ENCODE peak calls at places on chromosomes 2 and 18, in nine cellular contexts. K is tibial artery, F is upper lobe of right lung, X is ovary, Z is SJCRH30, W is heart right ventricle, O is astrocyte, V is left ventricle myocardium inferior, S is psoas muscle. C is an unnamed sample.

GRCh38 chr2:11582526-11583202 is 48.8 kb downstream of the GREB1 start:
- DNase-seq in V (peak), K (peak), W (peak), O (no peak), S (peak), Z (peak), X (peak), F (no peak), C (peak)

GRCh38 chr2:200322607-200323006 is 16.1 kb downstream of the SPATS2L start:
- DNase-seq in O (no peak), X (no peak), F (no peak), S (no peak), V (no peak), Z (no peak), K (no peak), W (no peak), C (no peak)

GRCh38 chr18:69689081-69689759 is 258.5 kb downstream of the CD226 start:
- DNase-seq in Z (no peak), K (no peak), O (peak), V (no peak), S (no peak), X (no peak), F (no peak), W (no peak), C (no peak)

GRCh38 chr2:235390108-235390815 is 103.6 kb upstream of the AGAP1 start:
- DNase-seq in K (no peak), X (no peak), O (peak), Z (peak), V (no peak), S (peak), W (no peak), F (no peak), C (no peak)

GRCh38 chr2:174328309-174329156 is 6.2 kb upstream of the SP9 start:
- DNase-seq in V (no peak), W (no peak), O (no peak), K (no peak), Z (no peak), X (no peak), F (no peak), S (no peak), C (no peak)

GRCh38 chr2:159960413-159960812 is 102.0 kb downstream of the PLA2R1 start:
- DNase-seq in X (no peak), V (no peak), S (no peak), O (peak), Z (no peak), K (no peak), F (no peak), W (no peak), C (no peak)

GRCh38 chr2:60629801-60630385 is 76.4 kb upstream of the BCL11A start:
- DNase-seq in F (no peak), X (no peak), S (no peak), W (no peak), Z (no peak), V (no peak), K (no peak), O (no peak), C (no peak)

GRCh38 chr2:15893689-15894325 is 46.5 kb upstream of the MYCN start:
- DNase-seq in O (no peak), W (no peak), S (no peak), V (no peak), K (no peak), F (no peak), Z (no peak), X (no peak), C (no peak)

GRCh38 chr2:168552450-168552856 is 96.4 kb downstream of the CERS6 start:
- DNase-seq in K (no peak), X (no peak), F (no peak), W (no peak), V (no peak), S (no peak), O (no peak), Z (no peak), C (no peak)

GRCh38 chr2:201432551-201433388 is 18.5 kb downstream of the TRAK2 start:
- DNase-seq in X (no peak), O (peak), S (no peak), F (no peak), W (no peak), V (no peak), Z (peak), K (no peak), C (peak)

GRCh38 chr2:73651586-73652230 is 9.5 kb upstream of the NAT8 start:
- DNase-seq in V (no peak), O (no peak), S (no peak), X (no peak), Z (no peak), K (no peak), F (no peak), W (no peak), C (no peak)

GRCh38 chr2:14288016-14288415 is 344.5 kb upstream of the LRATD1 start:
- DNase-seq in Z (no peak), F (no peak), W (no peak), O (no peak), S (no peak), K (no peak), X (no peak), V (no peak), C (no peak)

GRCh38 chr2:98293931-98294687 is 52.1 kb upstream of the CNGA3 start:
- DNase-seq in O (no peak), K (no peak), Z (no peak), X (no peak), V (no peak), S (no peak), W (no peak), F (no peak), C (no peak)

GRCh38 chr2:134252092-134252775 is 1.6 kb upstream of the MGAT5 start:
- DNase-seq in W (no peak), V (no peak), F (no peak), O (peak), S (no peak), X (no peak), K (no peak), Z (no peak), C (no peak)
- H3K4me3 ChIP-seq in W (no peak), V (no peak), F (no peak), O (no peak), S (no peak), X (no peak), K (no peak), Z (no peak), C (no peak)

GRCh38 chr18:12420831-12421421 is 13.2 kb downstream of the PRELID3A start:
- DNase-seq in W (no peak), S (no peak), Z (no peak), X (peak), O (no peak), F (no peak), V (no peak), K (no peak), C (peak)
- H3K4me3 ChIP-seq in W (no peak), S (peak), Z (no peak), X (peak), O (no peak), F (peak), V (peak), K (peak), C (peak)

DNA sequence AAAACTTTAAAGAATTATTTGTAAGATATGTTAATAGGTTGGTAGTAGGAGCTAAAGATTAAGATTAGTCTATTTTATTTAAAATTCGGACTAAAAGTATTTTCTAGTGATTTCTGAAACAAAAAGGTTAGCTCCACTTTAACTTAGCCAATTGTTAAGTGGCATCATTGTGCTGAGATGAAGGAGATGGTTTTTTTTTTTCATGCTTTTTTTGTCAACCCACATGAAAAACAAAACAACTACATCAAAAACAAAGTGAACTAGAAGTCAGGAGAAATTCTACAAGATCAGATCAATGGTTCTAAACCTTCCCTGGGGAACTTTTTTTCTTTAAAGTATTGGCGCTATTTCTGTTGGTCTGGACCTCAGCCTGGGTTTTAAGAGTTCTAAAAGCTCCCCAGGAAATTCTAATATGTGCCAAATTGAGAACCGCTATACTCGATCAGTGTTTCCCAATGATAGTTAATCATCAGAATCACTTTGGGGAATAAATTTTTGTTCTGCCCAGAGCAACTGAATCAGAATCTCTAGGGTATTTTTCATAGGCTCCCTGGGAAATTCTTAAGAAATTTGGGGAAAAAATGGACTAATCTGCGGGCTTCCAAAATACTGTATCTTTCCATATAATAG is 2.3 kb downstream of the ZC3H6 start:
- DNase-seq in X (no peak), V (no peak), O (no peak), F (no peak), K (no peak), Z (no peak), W (no peak), S (no peak), C (no peak)
- H3K4me3 ChIP-seq in X (no peak), V (no peak), O (no peak), F (no peak), K (no peak), Z (no peak), W (no peak), S (no peak), C (no peak)

DNA sequence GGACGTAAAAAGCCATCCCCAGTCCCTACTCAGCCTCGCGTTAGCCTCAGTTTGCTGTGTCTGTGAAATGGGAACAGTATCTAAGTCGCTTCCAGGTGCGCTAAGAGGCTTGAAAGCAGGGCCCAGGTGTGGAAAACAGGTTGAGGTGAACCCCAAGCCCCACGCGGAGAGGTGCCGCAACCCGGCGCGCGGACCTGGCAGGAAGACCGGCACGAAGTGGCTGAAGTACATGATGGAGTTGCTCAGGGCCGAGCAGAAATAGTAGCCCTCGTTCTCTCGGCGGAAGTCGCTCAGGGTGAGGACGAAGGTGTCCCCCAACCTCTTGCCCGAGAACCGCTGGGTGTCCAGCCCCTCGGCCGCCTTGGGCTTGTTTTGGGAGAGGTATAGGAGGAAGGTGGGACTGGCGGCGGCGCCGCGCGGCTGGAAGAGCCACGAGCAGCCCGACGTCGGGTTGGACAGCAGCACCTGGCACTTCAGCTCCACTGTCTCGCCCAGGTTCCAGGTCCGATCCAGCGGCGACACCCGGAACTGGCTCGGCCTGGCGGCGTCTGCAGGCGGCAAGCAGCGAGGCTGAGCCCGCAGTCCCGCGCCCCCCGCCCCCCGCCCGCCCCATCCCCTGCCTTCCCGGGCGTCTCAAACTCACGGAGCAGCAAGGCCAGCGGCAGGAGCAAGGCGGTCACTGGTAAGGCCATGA is 432 bp downstream of the CD8A start:
- DNase-seq in V (no peak), X (no peak), K (no peak), O (no peak), W (no peak), F (no peak), S (no peak), Z (no peak), C (no peak)
- H3K4me3 ChIP-seq in V (peak), X (no peak), K (no peak), O (no peak), W (no peak), F (peak), S (peak), Z (no peak), C (no peak)

GRCh38 chr2:102240640-102241370 is 54.0 kb downstream of the IL1RL2 start:
- DNase-seq in S (peak), Z (peak), W (peak), O (peak), K (peak), V (peak), X (peak), F (peak), C (peak)
- H3K4me3 ChIP-seq in S (no peak), Z (no peak), W (no peak), O (no peak), K (no peak), V (peak), X (no peak), F (no peak), C (no peak)

GRCh38 chr2:176084629-176085119 is 912 bp upstream of the EVX2 start:
- DNase-seq in W (no peak), F (no peak), K (no peak), Z (no peak), V (no peak), O (no peak), S (no peak), X (no peak), C (no peak)

GRCh38 chr2:176082885-176083731 is 654 bp downstream of the EVX2 start:
- DNase-seq in O (no peak), Z (no peak), F (no peak), X (no peak), K (no peak), S (no peak), V (no peak), W (no peak), C (no peak)

GRCh38 chr2:176085120-176085788 is 1.5 kb upstream of the EVX2 start:
- DNase-seq in W (no peak), F (no peak), Z (no peak), X (no peak), S (no peak), K (no peak), V (no peak), O (no peak), C (no peak)

GRCh38 chr2:176081993-176082884 is 1.5 kb downstream of the EVX2 start:
- DNase-seq in O (no peak), Z (no peak), K (no peak), W (no peak), S (no peak), V (no peak), X (no peak), F (no peak), C (peak)

GRCh38 chr2:176083796-176084261 is at the start of gene EVX2:
- DNase-seq in F (no peak), Z (no peak), O (no peak), X (no peak), W (no peak), V (no peak), K (peak), S (no peak), C (no peak)
- H3K4me3 ChIP-seq in F (no peak), Z (no peak), O (no peak), X (no peak), W (no peak), V (no peak), K (no peak), S (peak), C (peak)